ENCODE peak calls at places on chromosomes 6 and 20, in six cellular contexts. Q is PC-3, E is neural progenitor cell, M is fibroblast of villous mesenchyme, U is fibroblast of pulmonary artery, R is right lobe of liver. F is an unnamed sample.
A peak's percentile ranks its signal among the peaks of the same experiment; 100 is the strongest.

GRCh38 chr6:20534906-20535305 is 649 bp downstream of the CDKAL1 start:
- DNase-seq in U (no peak), R (no peak), E (no peak), M (no peak), Q (no peak), F (no peak)

GRCh38 chr20:5654557-5654956 is 95.6 kb upstream of the SHLD1 start:
- DNase-seq in Q (peak; percentile 99), E (no peak), U (peak; percentile 94), M (peak; percentile 87), R (no peak), F (peak; percentile 88)

GRCh38 chr6:297571-298232 is 5.4 kb downstream of the DUSP22 start:
- DNase-seq in U (no peak), E (no peak), Q (no peak), R (no peak), M (no peak), F (no peak)

GRCh38 chr6:41964201-41964887 is 22.7 kb upstream of the CCND3 start:
- DNase-seq in R (peak; percentile 23), M (no peak), E (no peak), U (no peak), Q (no peak), F (no peak)

GRCh38 chr6:131368077-131368911 is 204.7 kb upstream of the ARG1 start:
- DNase-seq in U (peak; percentile 57), R (peak; percentile 77), E (peak; percentile 32), Q (no peak), M (no peak), F (no peak)

GRCh38 chr20:64273109-64273508 is 17.6 kb downstream of the PCMTD2 start:
- DNase-seq in E (no peak), U (no peak), M (no peak), Q (no peak), R (no peak), F (no peak)

GRCh38 chr20:18831830-18832229 is 18.2 kb downstream of the SCP2D1 start:
- DNase-seq in U (peak; percentile 12), M (peak; percentile 23), E (no peak), Q (peak; percentile 8), R (no peak), F (no peak)

GRCh38 chr6:324729-325125 is 32.4 kb downstream of the DUSP22 start:
- DNase-seq in E (peak; percentile 44), R (no peak), U (no peak), M (no peak), Q (no peak), F (no peak)

GRCh38 chr6:84773133-84773430 is 8.7 kb upstream of the TBX18 start:
- DNase-seq in R (no peak), M (no peak), U (peak; percentile 55), E (peak; percentile 81), Q (no peak), F (no peak)

GRCh38 chr6:35512740-35513139 is at the start of gene TULP1:
- DNase-seq in U (no peak), E (no peak), R (no peak), Q (no peak), M (no peak), F (no peak)

GRCh38 chr6:113586413-113586812 is 270.7 kb upstream of the MARCKS start:
- DNase-seq in U (peak; percentile 56), R (no peak), E (no peak), Q (peak; percentile 44), M (no peak), F (no peak)

GRCh38 chr6:108526739-108527174 is 34.0 kb upstream of the FOXO3 start:
- DNase-seq in Q (peak; percentile 58), R (no peak), E (peak; percentile 53), U (peak; percentile 69), M (peak; percentile 56), F (peak; percentile 18)

GRCh38 chr6:108501559-108501958 is 59.2 kb upstream of the FOXO3 start:
- DNase-seq in Q (peak; percentile 59), U (peak; percentile 30), M (no peak), R (no peak), E (no peak), F (no peak)

GRCh38 chr20:48825551-48825885 is 2.3 kb downstream of the PREX1 start:
- DNase-seq in R (no peak), M (no peak), U (no peak), E (no peak), Q (no peak), F (no peak)

GRCh38 chr20:53752971-53753879 is 159.6 kb upstream of the ZNF217 start:
- DNase-seq in U (peak; percentile 20), Q (peak; percentile 95), E (no peak), R (no peak), M (no peak), F (no peak)

GRCh38 chr20:17680128-17680835 is 1.8 kb downstream of the RRBP1 start:
- DNase-seq in E (peak; percentile 35), U (peak; percentile 84), M (peak; percentile 93), R (peak; percentile 84), Q (peak; percentile 80), F (peak; percentile 12)

GRCh38 chr6:159089443-159089842 is 44.7 kb upstream of the TAGAP start:
- DNase-seq in M (no peak), R (no peak), E (no peak), Q (no peak), U (no peak), F (no peak)

GRCh38 chr6:5457036-5457435 is 195.7 kb downstream of the FARS2 start:
- DNase-seq in Q (peak; percentile 96), U (peak; percentile 29), E (no peak), R (peak; percentile 91), M (no peak), F (no peak)

DNA sequence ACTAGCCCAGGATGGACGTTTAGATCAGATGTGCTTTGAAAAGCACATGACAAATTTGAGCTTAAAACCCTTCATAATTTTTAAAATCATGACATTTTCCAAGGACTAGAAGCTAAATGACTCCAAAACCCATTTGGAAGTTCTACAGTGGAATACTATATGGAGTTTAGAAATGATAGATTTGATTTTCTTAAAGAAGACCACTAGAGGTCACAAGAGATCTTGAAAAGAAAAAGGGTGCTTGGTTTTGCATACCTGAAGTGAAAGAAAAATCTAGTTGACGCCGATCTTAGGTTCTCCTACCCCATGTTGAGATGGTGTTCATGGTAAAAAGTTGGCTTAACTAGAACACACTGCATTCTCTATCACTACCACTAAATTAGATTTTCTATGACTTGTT is 31.5 kb downstream of the CFAP61 start:
- DNase-seq in R (no peak), Q (peak; percentile 64), M (peak; percentile 25), U (peak; percentile 51), E (peak; percentile 58), F (no peak)
- H3K4me3 ChIP-seq in R (no peak overlapping the region), Q (no peak overlapping the region), M (no peak overlapping the region), U (no peak overlapping the region), E (no peak overlapping the region), F (no peak overlapping the region)

GRCh38 chr20:62235777-62236157 is 2.6 kb upstream of the OSBPL2 start:
- DNase-seq in M (no peak), R (no peak), U (no peak), E (no peak), Q (no peak), F (no peak)
- H3K4me3 ChIP-seq in M (no peak overlapping the region), R (no peak overlapping the region), U (no peak overlapping the region), E (no peak overlapping the region), Q (no peak overlapping the region), F (no peak overlapping the region)

GRCh38 chr6:100455230-100456124 is 9.2 kb downstream of the SIM1 start:
- DNase-seq in M (no peak), R (no peak), Q (no peak), U (no peak), E (peak; percentile 71), F (no peak)
- H3K4me3 ChIP-seq in M (no peak overlapping the region), R (no peak overlapping the region), Q (no peak overlapping the region), U (no peak overlapping the region), E (peak overlapping the region; percentile 19), F (no peak overlapping the region)

DNA sequence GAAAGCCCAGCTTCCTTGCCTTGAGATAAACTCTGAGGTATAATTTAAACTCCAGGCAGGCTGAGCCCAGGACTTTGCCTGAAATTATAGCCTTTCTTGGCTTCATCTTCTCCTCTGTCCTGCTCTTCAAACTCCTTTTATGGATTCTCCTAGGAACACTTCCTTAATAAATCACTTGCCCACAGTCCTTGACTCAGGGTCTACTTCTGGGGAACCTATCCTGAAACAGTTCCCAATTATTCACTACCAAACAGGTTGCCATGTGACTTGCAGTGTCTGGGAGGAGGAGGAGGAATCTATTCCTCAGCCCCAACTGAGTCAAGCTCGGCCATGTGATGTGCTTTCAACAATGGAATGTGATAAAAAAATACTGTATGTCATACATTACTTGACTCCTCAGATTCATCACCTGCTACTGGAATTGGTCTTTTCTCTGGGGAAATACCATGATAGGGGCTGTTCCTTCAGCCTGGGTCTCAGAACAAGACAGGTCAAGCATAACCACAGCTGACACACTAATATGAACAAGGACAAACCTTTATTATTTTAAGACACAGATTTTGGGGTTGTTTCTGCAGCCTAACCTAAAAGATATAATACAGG is 20.5 kb upstream of the CDKN1A start:
- DNase-seq in R (no peak), U (peak; percentile 47), Q (no peak), E (no peak), M (no peak), F (peak; percentile 51)
- H3K4me3 ChIP-seq in R (no peak overlapping the region), U (no peak overlapping the region), Q (no peak overlapping the region), E (no peak overlapping the region), M (no peak overlapping the region), F (no peak overlapping the region)

DNA sequence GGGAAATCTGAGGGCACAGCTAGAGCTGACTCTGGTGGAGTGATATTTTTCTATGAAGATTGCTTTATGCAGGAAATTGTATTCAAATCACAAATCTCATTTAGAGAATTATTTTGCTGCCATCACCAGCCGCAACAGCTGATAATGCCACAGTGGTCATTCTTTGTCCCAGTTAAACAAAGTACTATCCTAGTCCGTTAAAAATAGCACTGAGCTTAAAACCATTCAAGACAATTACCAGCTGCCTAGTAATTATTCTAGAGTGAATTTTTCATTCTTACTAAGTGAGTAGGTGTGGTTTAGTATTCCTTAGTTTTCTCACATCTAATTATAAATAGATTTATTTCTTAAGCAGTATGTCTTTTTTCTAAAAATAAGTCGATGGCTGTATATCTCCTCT is 190.5 kb downstream of the SLC35F1 start:
- DNase-seq in U (no peak), E (no peak), R (no peak), Q (no peak), M (no peak), F (no peak)
- H3K4me3 ChIP-seq in U (no peak overlapping the region), E (no peak overlapping the region), R (no peak overlapping the region), Q (no peak overlapping the region), M (no peak overlapping the region), F (no peak overlapping the region)

GRCh38 chr6:44247338-44248302 is 719 bp downstream of the HSP90AB1 start:
- DNase-seq in E (peak; percentile 63), M (peak; percentile 68), R (peak; percentile 82), U (peak; percentile 64), Q (peak; percentile 44), F (no peak)

GRCh38 chr6:44243345-44243744 is 3.6 kb upstream of the HSP90AB1 start:
- DNase-seq in E (peak; percentile 66), U (no peak), Q (no peak), M (no peak), R (no peak), F (no peak)

GRCh38 chr6:44245912-44246662 is 814 bp upstream of the HSP90AB1 start:
- DNase-seq in M (peak; percentile 87), Q (peak; percentile 78), R (peak; percentile 96), E (peak; percentile 95), U (peak; percentile 83), F (no peak)

GRCh38 chr6:44246663-44247337 is at the start of gene HSP90AB1:
- DNase-seq in M (peak; percentile 99), Q (peak; percentile 98), U (peak; percentile 99), E (peak; percentile 97), R (peak; percentile 97), F (peak; percentile 97)

GRCh38 chr6:44245391-44245911 is 1.4 kb upstream of the HSP90AB1 start:
- DNase-seq in M (no peak), Q (no peak), R (no peak), U (no peak), E (peak; percentile 56), F (no peak)
- H3K4me3 ChIP-seq in M (peak overlapping the region; percentile 100), Q (peak overlapping the region; percentile 99), R (peak overlapping the region; percentile 67), U (peak overlapping the region; percentile 100), E (peak overlapping the region; percentile 95), F (peak overlapping the region; percentile 71)